ENCODE peak calls at places on chromosome X, in eight cellular contexts. M, V, T, O, L, K, A and W are unnamed samples.

GRCh38 chrX:108139303-108139702 is 47.7 kb downstream of the ATG4A start:
- DNase-seq in A (no peak), L (no peak), T (no peak), O (no peak), V (no peak), M (no peak), K (no peak), W (peak)

GRCh38 chrX:49177873-49178480 is 6.3 kb downstream of the PLP2 start:
- DNase-seq in O (no peak), A (no peak), K (no peak), T (no peak), M (no peak), L (no peak), V (no peak), W (no peak)

GRCh38 chrX:120522820-120523219 is 37.9 kb downstream of the CUL4B start:
- DNase-seq in A (no peak), T (no peak), M (no peak), O (no peak), V (no peak), K (no peak), L (no peak), W (no peak)

GRCh38 chrX:41837270-41837944 is 85.9 kb downstream of the CASK start:
- DNase-seq in T (no peak), L (no peak), O (no peak), V (no peak), A (no peak), K (no peak), M (no peak), W (no peak)

GRCh38 chrX:3567681-3568080 is 145.8 kb downstream of the PRKX start:
- DNase-seq in V (no peak), O (no peak), A (no peak), M (no peak), K (no peak), T (peak), L (no peak), W (no peak)

GRCh38 chrX:50081282-50081955 is 119.4 kb downstream of the AKAP4 start:
- DNase-seq in K (no peak), T (no peak), V (peak), M (peak), O (no peak), L (no peak), A (no peak), W (peak)

GRCh38 chrX:110394653-110395052 is 36.0 kb downstream of the RTL9 start:
- DNase-seq in M (peak), A (no peak), K (no peak), O (no peak), L (no peak), T (peak), V (peak), W (no peak)

GRCh38 chrX:10447577-10448214 is 172.7 kb downstream of the MID1 start:
- DNase-seq in M (peak), A (no peak), K (no peak), T (peak), V (no peak), L (no peak), O (no peak), W (no peak)

GRCh38 chrX:129779086-129779672 is 570 bp upstream of the SASH3 start:
- DNase-seq in M (no peak), V (no peak), T (no peak), O (no peak), L (no peak), K (no peak), A (no peak), W (no peak)

GRCh38 chrX:152821145-152821765 is 9.3 kb downstream of the CETN2 start:
- DNase-seq in M (peak), K (peak), A (no peak), O (no peak), L (no peak), V (peak), T (peak), W (peak)

GRCh38 chrX:1727531-1728027 is 112.7 kb downstream of the ASMT start:
- DNase-seq in T (peak), L (no peak), A (no peak), O (no peak), K (peak), V (peak), M (no peak), W (peak)

GRCh38 chrX:34917146-34917545 is 25.4 kb upstream of the FAM47B start:
- DNase-seq in K (no peak), M (no peak), A (no peak), L (no peak), V (no peak), T (no peak), O (no peak), W (no peak)

GRCh38 chrX:290476-291166 is 9.4 kb downstream of the PLCXD1 start:
- DNase-seq in K (no peak), O (peak), A (no peak), M (no peak), L (peak), V (no peak), T (no peak), W (no peak)

GRCh38 chrX:132480581-132481203 is 8.1 kb downstream of the MBNL3 start:
- DNase-seq in K (no peak), L (peak), M (peak), V (peak), A (peak), T (peak), O (no peak), W (no peak)

GRCh38 chrX:2370436-2370835 is 130.3 kb downstream of the DHRSX start:
- DNase-seq in L (peak), O (no peak), T (peak), M (peak), A (no peak), K (no peak), V (no peak), W (no peak)

GRCh38 chrX:15686818-15687685 is 22.4 kb upstream of the CLTRN start:
- DNase-seq in V (peak), M (peak), K (peak), O (no peak), T (peak), L (no peak), A (peak), W (peak)

GRCh38 chrX:72003811-72004750 is 93.4 kb downstream of the NHSL2 start:
- DNase-seq in V (peak), K (no peak), L (peak), T (peak), A (no peak), O (no peak), M (peak), W (peak)

GRCh38 chrX:103107836-103108235 is 14.9 kb upstream of the NXF3 start:
- DNase-seq in V (no peak), A (no peak), O (no peak), T (peak), M (peak), K (no peak), L (no peak), W (no peak)

GRCh38 chrX:134377537-134377936 is 82.4 kb upstream of the HPRT1 start:
- DNase-seq in A (no peak), O (no peak), L (no peak), M (peak), T (peak), V (peak), K (no peak), W (no peak)

GRCh38 chrX:22699591-22700091 is 300.1 kb upstream of the DDX53 start:
- DNase-seq in V (no peak), L (no peak), O (no peak), M (no peak), A (no peak), K (no peak), T (peak), W (no peak)

GRCh38 chrX:46831620-46832327 is 5.1 kb upstream of the RP2 start:
- DNase-seq in K (no peak), T (peak), M (peak), O (no peak), A (no peak), V (no peak), L (no peak), W (no peak)

GRCh38 chrX:152930516-152930915 is 32.6 kb downstream of the ZNF185 start:
- DNase-seq in M (no peak), O (no peak), V (no peak), T (no peak), A (no peak), L (no peak), K (no peak), W (no peak)

GRCh38 chrX:21655901-21656586 is 2.1 kb downstream of the KLHL34 start:
- DNase-seq in V (no peak), O (no peak), A (no peak), T (no peak), K (no peak), M (no peak), L (no peak), W (no peak)

GRCh38 chrX:111270339-111270738 is at the start of gene CAPN6:
- DNase-seq in O (no peak), A (no peak), V (peak), M (peak), K (no peak), L (no peak), T (peak), W (peak)

GRCh38 chrX:37921758-37922157 is 74.4 kb upstream of the DYNLT3 start:
- DNase-seq in M (no peak), O (no peak), A (no peak), V (no peak), T (peak), K (no peak), L (no peak), W (no peak)

GRCh38 chrX:74924449-74925209 is 623 bp downstream of the NEXMIF start:
- DNase-seq in M (peak), V (peak), L (no peak), O (peak), T (peak), K (peak), A (no peak), W (peak)

GRCh38 chrX:17802756-17803155 is 58.3 kb downstream of the RAI2 start:
- DNase-seq in T (no peak), L (no peak), K (no peak), V (no peak), O (no peak), A (no peak), M (no peak), W (no peak)

GRCh38 chrX:20547649-20548051 is 280.9 kb upstream of the RPS6KA3 start:
- DNase-seq in O (no peak), M (peak), L (no peak), T (peak), K (no peak), A (no peak), V (peak), W (no peak)

GRCh38 chrX:74449937-74450330 is 28.6 kb downstream of the SLC16A2 start:
- DNase-seq in M (peak), A (no peak), T (peak), K (no peak), O (no peak), L (no peak), V (no peak), W (no peak)

GRCh38 chrX:21885568-21885967 is 29.8 kb downstream of the YY2 start:
- DNase-seq in T (peak), A (no peak), O (no peak), M (peak), L (no peak), V (no peak), K (no peak), W (no peak)

GRCh38 chrX:142977128-142977914 is 48.4 kb upstream of the SPANXN4 start:
- DNase-seq in V (no peak), M (no peak), K (no peak), A (peak), L (no peak), O (no peak), T (no peak), W (no peak)

GRCh38 chrX:118153270-118153669 is 36.7 kb upstream of the KLHL13 start:
- DNase-seq in M (peak), V (no peak), K (no peak), O (no peak), T (no peak), L (no peak), A (no peak), W (no peak)

GRCh38 chrX:19440713-19441112 is 74.6 kb downstream of the MAP3K15 start:
- DNase-seq in K (no peak), A (no peak), O (no peak), L (no peak), V (no peak), M (peak), T (peak), W (no peak)

GRCh38 chrX:34764842-34765241 is 107.8 kb upstream of the TMEM47 start:
- DNase-seq in K (no peak), O (no peak), V (no peak), L (no peak), A (no peak), M (no peak), T (no peak), W (peak)

GRCh38 chrX:102599084-102599949 is at the start of gene ARMCX5:
- DNase-seq in K (peak), O (peak), T (peak), L (peak), A (peak), V (peak), M (peak), W (peak)

GRCh38 chrX:23726196-23726595 is 16.9 kb downstream of the ACOT9 start:
- DNase-seq in T (no peak), O (no peak), M (no peak), K (no peak), L (no peak), V (no peak), A (no peak), W (no peak)

GRCh38 chrX:51837926-51838325 is 55.5 kb upstream of the MAGED1 start:
- DNase-seq in T (peak), V (peak), M (peak), K (no peak), A (no peak), L (no peak), O (peak), W (no peak)

GRCh38 chrX:12700745-12701144 is 90.5 kb upstream of the PRPS2 start:
- DNase-seq in O (no peak), A (no peak), L (no peak), K (no peak), T (no peak), M (no peak), V (no peak), W (no peak)

GRCh38 chrX:12704706-12705105 is 86.5 kb upstream of the PRPS2 start:
- DNase-seq in V (no peak), A (no peak), K (no peak), L (no peak), T (no peak), M (no peak), O (no peak), W (no peak)

GRCh38 chrX:12702509-12703091 is 88.6 kb upstream of the PRPS2 start:
- DNase-seq in A (no peak), V (no peak), L (no peak), M (peak), K (no peak), O (no peak), T (no peak), W (no peak)

GRCh38 chrX:12701625-12702024 is 89.6 kb upstream of the PRPS2 start:
- DNase-seq in V (peak), L (no peak), K (peak), T (peak), M (peak), O (peak), A (peak), W (peak)
- TF ChIP-seq CTCF in V (peak), L (no peak), K (peak), T (peak), M (peak), O (no peak), A (peak), W (peak)

DNA sequence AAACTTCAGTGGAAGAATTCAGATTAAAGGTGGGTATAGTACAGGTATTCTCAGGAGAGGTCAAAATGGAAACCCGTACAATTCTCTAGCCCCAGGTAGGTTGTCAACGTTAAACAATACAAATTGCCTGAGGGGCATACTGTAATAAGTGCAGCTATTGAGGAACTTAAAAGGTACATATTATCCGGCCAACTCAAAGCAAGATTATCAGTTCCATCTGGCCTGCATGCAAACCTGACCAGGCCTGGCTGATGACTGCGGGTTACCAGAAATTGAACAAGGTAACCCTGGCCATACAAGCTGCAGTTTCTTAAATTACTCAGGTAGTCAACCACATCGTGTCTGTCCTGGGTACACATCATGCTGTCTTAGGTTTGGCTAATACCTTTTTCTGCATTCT is 12.3 kb upstream of the ZNF630 start:
- DNase-seq in M (no peak), A (no peak), V (no peak), O (no peak), K (no peak), T (no peak), L (no peak), W (no peak)
- TF ChIP-seq CTCF in M (no peak), A (no peak), V (no peak), O (no peak), K (no peak), T (no peak), L (no peak), W (no peak)

DNA sequence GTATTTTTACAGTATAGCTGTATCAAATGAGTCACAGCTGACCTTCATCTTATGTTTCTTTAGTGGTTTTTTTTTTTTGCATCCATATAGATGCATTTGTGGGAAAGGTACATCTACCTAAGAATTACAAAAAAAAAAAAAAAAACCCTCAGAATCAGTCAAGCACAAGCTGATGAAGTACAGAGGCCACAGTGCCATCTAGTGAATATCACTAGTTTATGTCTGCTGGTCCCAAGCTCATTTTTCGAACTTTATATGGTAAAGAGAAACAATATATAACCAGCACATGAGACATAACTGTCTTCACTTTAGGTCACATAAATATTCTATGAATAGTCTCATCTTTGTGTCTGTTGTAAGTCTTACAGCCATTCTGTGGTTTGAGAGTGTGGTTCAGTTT is 220.1 kb downstream of the DLG3 start:
- DNase-seq in A (no peak), K (peak), T (peak), O (no peak), M (peak), V (peak), L (no peak), W (no peak)
- TF ChIP-seq CTCF in A (peak), K (peak), T (peak), O (no peak), M (peak), V (peak), L (no peak), W (peak)

GRCh38 chrX:57771689-57772088 is 91.6 kb upstream of the NLRP2B start:
- DNase-seq in T (no peak), O (no peak), V (no peak), M (no peak), L (no peak), K (no peak), A (no peak), W (no peak)

GRCh38 chrX:57772637-57773036 is 92.6 kb upstream of the NLRP2B start:
- DNase-seq in T (no peak), K (no peak), L (no peak), A (no peak), M (no peak), O (no peak), V (no peak), W (no peak)
- TF ChIP-seq CTCF in T (no peak), K (no peak), L (no peak), A (no peak), M (no peak), O (no peak), V (no peak), W (peak)

DNA sequence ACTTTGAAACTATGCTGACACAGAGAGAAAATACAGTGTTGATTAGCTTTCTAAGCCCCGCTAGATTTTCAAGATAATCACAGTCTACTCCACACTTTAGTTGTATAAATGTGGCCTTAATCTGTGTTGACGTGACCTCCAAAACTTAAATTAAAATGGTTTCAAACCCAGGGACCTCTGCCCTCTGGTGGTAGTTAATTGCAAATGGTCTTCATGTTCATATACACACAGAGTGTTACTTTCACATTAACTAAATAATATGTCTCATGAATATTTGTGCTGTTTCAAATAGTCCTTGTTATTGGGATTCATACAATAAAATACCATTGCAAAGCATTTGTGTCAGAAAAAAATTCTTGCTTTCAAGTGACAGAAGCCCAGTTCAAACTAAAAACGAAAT is 64.3 kb downstream of the TASL start:
- DNase-seq in K (no peak), O (no peak), M (peak), L (no peak), T (no peak), V (no peak), A (no peak), W (no peak)
- TF ChIP-seq CTCF in K (peak), O (no peak), M (peak), L (no peak), T (peak), V (peak), A (peak), W (peak)

DNA sequence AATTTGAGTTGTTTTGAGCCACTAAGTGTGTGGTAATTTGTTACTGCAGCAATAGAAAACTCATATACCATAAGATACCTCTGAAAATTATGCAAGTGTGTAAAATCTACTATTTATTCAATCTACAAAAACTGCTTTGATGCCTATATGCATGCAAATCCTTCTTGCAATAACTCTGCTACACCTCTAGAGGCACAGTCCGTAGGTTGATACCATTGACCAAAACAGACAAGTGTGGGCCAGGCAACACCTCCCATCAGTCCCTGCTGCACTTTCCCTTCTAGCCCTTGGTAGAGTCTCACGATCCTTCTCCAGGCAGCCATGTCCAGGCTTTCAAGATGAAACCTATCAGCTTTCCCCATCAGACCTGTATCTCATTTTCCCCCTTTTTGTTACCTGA is 48.8 kb upstream of the FAM9A start:
- DNase-seq in L (no peak), K (no peak), T (no peak), O (no peak), V (no peak), A (no peak), M (no peak), W (no peak)
- TF ChIP-seq CTCF in L (no peak), K (no peak), T (peak), O (no peak), V (peak), A (no peak), M (peak), W (peak)